ENCODE peak calls at places on chromosomes 12 and 14, in nine cellular contexts. C is astrocyte of the spinal cord; U is CD8-positive, alpha-beta T cell; X is BE2C; R is Calu3; A is cardiac muscle cell; W is A549; H is AG09309; Q is right atrium auricular region. F is an unnamed sample.

GRCh38 chr14:77825895-77826519 is 26.1 kb downstream of the ADCK1 start:
- DNase-seq in H (no peak), W (no peak), C (no peak), U (no peak), A (no peak), Q (no peak), X (no peak), R (no peak), F (no peak)

GRCh38 chr14:79357307-79357706 is 854.0 kb downstream of the DIO2 start:
- DNase-seq in Q (no peak), X (no peak), A (no peak), H (no peak), C (no peak), W (no peak), R (no peak), U (no peak), F (no peak)

GRCh38 chr12:13257356-13257875 is 60.9 kb downstream of the EMP1 start:
- DNase-seq in C (no peak), H (no peak), Q (no peak), X (no peak), U (no peak), W (no peak), A (peak), R (no peak), F (no peak)

GRCh38 chr14:101979666-101980065 is 15.3 kb downstream of the DYNC1H1 start:
- DNase-seq in Q (no peak), W (no peak), U (no peak), C (no peak), R (no peak), H (no peak), A (peak), X (no peak), F (no peak)

GRCh38 chr12:104623920-104624319 is 167.2 kb downstream of the CHST11 start:
- DNase-seq in U (no peak), A (no peak), H (no peak), W (no peak), Q (no peak), X (no peak), C (no peak), R (no peak), F (no peak)

GRCh38 chr12:63103489-63104131 is 47.4 kb downstream of the AVPR1A start:
- DNase-seq in R (peak), C (peak), U (no peak), Q (no peak), X (no peak), H (no peak), W (peak), A (peak), F (peak)

GRCh38 chr14:37936971-37937370 is 270.7 kb upstream of the SSTR1 start:
- DNase-seq in R (no peak), W (no peak), X (no peak), Q (no peak), H (no peak), C (no peak), U (no peak), A (no peak), F (no peak)

GRCh38 chr14:28412076-28412475 is 354.5 kb upstream of the FOXG1 start:
- DNase-seq in A (peak), R (no peak), C (no peak), Q (no peak), W (no peak), U (no peak), H (no peak), X (no peak), F (no peak)

DNA sequence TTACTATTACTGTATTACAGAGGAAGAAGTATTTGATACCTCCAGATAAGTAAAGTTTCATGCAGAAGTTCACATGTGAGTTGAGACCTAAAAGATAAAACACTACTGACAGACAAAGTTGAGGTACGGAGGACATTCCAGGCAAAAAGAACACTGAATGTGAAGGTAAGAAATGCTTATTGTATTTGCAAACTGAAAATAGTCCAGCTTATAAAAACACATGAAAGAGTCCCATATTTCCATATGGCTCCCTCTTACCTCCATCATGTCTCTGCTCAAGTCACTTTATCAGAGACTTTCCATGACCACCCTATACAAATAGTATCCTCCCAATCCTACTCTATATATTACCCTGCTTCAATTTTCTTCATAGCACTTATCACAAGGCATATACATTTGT is 35.8 kb downstream of the SENP1 start:
- DNase-seq in C (no peak), H (no peak), U (no peak), A (no peak), R (no peak), Q (no peak), W (no peak), X (no peak), F (no peak)
- TF ChIP-seq CTCF in C (no peak), H (no peak), U (no peak), A (no peak), R (no peak), Q (no peak), W (no peak), X (no peak), F (no peak)

GRCh38 chr14:35814371-35815005 is 5.4 kb upstream of the RALGAPA1 start:
- DNase-seq in W (peak), Q (no peak), R (peak), C (peak), U (peak), H (no peak), X (peak), A (peak), F (peak)
- TF ChIP-seq CTCF in W (peak), Q (peak), R (peak), C (peak), U (peak), H (peak), X (peak), A (peak), F (peak)

DNA sequence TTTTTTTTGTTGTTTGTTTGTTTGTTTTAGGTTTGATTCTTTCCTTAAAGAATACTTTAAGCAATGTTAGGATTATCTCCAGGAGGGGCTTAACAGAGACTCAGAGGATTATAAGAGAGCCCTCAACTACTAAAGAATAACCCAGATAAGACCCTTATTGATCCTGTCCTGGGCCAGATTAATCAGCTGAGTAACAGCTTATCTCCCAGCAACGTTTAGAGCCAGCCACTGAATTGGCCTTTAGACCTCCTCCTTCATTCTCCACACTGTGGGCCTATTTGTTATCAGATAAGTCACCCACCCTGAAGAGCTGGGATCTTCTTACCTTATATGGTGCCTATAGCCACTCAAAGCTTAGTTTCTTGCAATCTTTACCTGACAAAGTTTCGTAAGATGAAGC is 71.1 kb downstream of the FIGNL2 start:
- DNase-seq in H (no peak), R (no peak), C (no peak), A (no peak), W (no peak), U (no peak), X (no peak), Q (no peak), F (no peak)
- TF ChIP-seq CTCF in H (no peak), R (no peak), C (no peak), A (no peak), W (no peak), U (no peak), X (no peak), Q (no peak), F (no peak)

GRCh38 chr14:100640481-100641273 is 53.5 kb upstream of the BEGAIN start:
- DNase-seq in W (no peak), C (peak), X (no peak), U (peak), A (peak), R (no peak), H (no peak), Q (no peak), F (no peak)

GRCh38 chr14:100639280-100639679 is 52.1 kb upstream of the BEGAIN start:
- DNase-seq in R (no peak), C (no peak), U (no peak), Q (no peak), X (no peak), H (no peak), A (no peak), W (no peak), F (no peak)

GRCh38 chr14:100638211-100638855 is 51.1 kb upstream of the BEGAIN start:
- DNase-seq in X (no peak), W (no peak), H (no peak), U (no peak), R (no peak), A (no peak), C (no peak), Q (no peak), F (no peak)

GRCh38 chr14:100644383-100644782 is 57.2 kb upstream of the BEGAIN start:
- DNase-seq in R (no peak), C (no peak), W (no peak), Q (no peak), A (no peak), X (no peak), U (no peak), H (no peak), F (no peak)

DNA sequence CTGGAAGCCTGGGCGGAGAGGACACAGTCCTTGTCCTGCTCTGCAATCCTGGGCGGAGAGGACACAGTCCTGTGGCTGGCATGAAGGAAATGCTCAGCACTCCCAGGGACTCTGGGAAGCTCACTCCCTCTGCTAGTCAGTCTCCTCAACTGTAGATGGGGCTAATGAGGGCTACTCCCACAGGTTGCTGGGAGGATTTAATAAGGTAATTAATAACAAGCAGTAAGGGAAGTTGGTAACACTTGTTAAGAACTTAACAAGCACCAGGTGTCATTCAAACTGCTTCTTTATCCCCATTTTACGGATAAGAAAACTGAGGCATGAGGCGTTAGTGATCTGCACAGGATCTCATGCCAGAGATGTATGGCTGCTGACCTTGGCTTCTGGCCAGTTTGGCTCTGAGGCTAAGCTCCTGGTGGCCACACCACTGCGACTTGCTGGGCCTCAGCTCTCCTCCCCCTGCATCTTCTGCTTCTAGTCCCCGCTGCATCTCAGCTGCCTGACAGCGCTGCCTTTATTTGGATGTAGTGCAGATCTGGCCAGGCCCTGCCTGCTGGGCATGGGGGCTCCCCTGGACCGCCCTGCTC is 54.1 kb upstream of the BEGAIN start:
- DNase-seq in C (peak), X (peak), W (no peak), H (no peak), U (no peak), R (no peak), Q (no peak), A (no peak), F (no peak)
- TF ChIP-seq CTCF in C (no peak), X (no peak), W (no peak), H (no peak), U (no peak), R (no peak), Q (no peak), A (no peak), F (no peak)

GRCh38 chr12:119354187-119354586 is 19.7 kb downstream of the CCDC60 start:
- DNase-seq in Q (no peak), C (no peak), R (no peak), U (no peak), A (no peak), H (no peak), W (no peak), X (no peak), F (no peak)
- TF ChIP-seq CTCF in Q (no peak), C (no peak), R (no peak), U (no peak), A (no peak), H (no peak), W (no peak), X (no peak), F (no peak)

GRCh38 chr12:112555621-112556233 is 137.0 kb downstream of the PTPN11 start:
- DNase-seq in W (peak), H (no peak), X (no peak), A (no peak), R (no peak), Q (no peak), C (no peak), U (no peak), F (no peak)
- TF ChIP-seq CTCF in W (no peak), H (no peak), X (no peak), A (no peak), R (no peak), Q (no peak), C (no peak), U (no peak), F (peak)

GRCh38 chr12:131454418-131455217 is 256.3 kb upstream of the SFSWAP start:
- DNase-seq in H (no peak), C (no peak), U (peak), W (peak), R (peak), A (peak), Q (no peak), X (peak), F (peak)
- TF ChIP-seq CTCF in H (no peak), C (peak), U (no peak), W (peak), R (peak), A (peak), Q (no peak), X (peak), F (peak)

GRCh38 chr14:64682173-64682710 is 22.0 kb upstream of the PLEKHG3 start:
- DNase-seq in W (peak), Q (peak), R (no peak), A (peak), U (no peak), X (no peak), C (peak), H (peak), F (no peak)
- TF ChIP-seq CTCF in W (no peak), Q (no peak), R (no peak), A (no peak), U (no peak), X (no peak), C (no peak), H (no peak), F (no peak)

DNA sequence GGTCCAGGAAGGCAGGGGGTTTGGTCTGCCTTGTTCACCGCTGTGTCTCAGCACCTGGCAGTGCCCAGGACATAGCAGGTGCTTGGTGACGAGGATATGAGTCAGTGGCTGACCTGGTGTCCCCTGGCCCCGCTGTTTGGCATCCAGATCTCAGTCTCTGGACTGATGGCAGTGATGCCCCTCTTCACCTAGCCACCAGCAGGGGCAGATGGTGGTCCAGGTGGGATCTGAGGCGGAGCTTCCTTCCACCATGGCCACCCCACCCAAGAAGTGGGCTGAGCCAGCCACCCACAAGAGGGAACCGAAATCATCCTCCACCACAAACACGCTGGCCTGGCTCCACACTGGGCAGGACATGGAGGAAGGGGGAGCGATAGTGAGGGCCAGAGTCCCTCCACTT is 16.1 kb upstream of the SH2B3 start:
- DNase-seq in R (peak), A (no peak), W (no peak), H (no peak), X (no peak), U (no peak), C (no peak), Q (no peak), F (no peak)
- TF ChIP-seq CTCF in R (no peak), A (no peak), W (no peak), H (no peak), X (no peak), U (no peak), C (no peak), Q (no peak), F (no peak)